ENCODE peak calls at places on chromosomes 5 and 9, in ten cellular contexts. U is AG08396; R is stimulated activated CD4-positive, alpha-beta T cell treated with anti-CD3 and anti-CD28 coated beads, Interleukin-1b, Interleukin-23, amount 100 ng/mL, for 4 hours; X is GM12891; E is fibroblast of the aortic adventitia; B is T-helper 1 cell; Z is NCI-H460; F is stimulated activated CD8-positive, alpha-beta memory T cell treated with anti-CD3 and anti-CD28 coated beads, Interleukin-4, amount 100 ng/mL, for 1 hour; G is activated gamma-delta T cell treated with anti-CD3 and anti-CD28 coated beads, Interleukin-2, amount 50 U/mL, for 16 hours; J is ovary. N is an unnamed sample.
A peak's percentile ranks its signal among the peaks of the same experiment; 100 is the strongest.

GRCh38 chr9:40884072-40884901 is 244.2 kb downstream of the FOXD4L6 start:
- DNase-seq in F (no peak), X (no peak), U (no peak), E (no peak), J (no peak), Z (no peak), G (no peak), R (no peak), B (peak; percentile 6), N (peak; percentile 15)

GRCh38 chr5:80406980-80407734 is 707 bp upstream of the ZFYVE16 start:
- DNase-seq in F (no peak), B (no peak), R (no peak), U (no peak), E (no peak), X (no peak), Z (no peak), J (peak; percentile 77), G (no peak), N (peak; percentile 16)

GRCh38 chr9:75200892-75201470 is 112.7 kb downstream of the OSTF1 start:
- DNase-seq in B (no peak), G (no peak), U (peak; percentile 18), E (peak; percentile 58), R (no peak), Z (peak; percentile 61), X (no peak), F (no peak), J (no peak), N (no peak)

GRCh38 chr5:179606071-179606909 is 17.2 kb downstream of the HNRNPH1 start:
- DNase-seq in F (no peak), B (no peak), Z (no peak), J (no peak), G (no peak), R (no peak), X (no peak), U (no peak), E (no peak), N (no peak)

GRCh38 chr5:124929000-124929399 is 182.6 kb upstream of the ZNF608 start:
- DNase-seq in Z (no peak), J (no peak), G (no peak), U (no peak), B (no peak), F (no peak), R (no peak), X (no peak), E (no peak), N (no peak)

GRCh38 chr5:87020099-87020934 is 247.4 kb upstream of the RASA1 start:
- DNase-seq in X (peak; percentile 24), U (peak; percentile 39), R (no peak), B (no peak), G (peak; percentile 4), F (peak; percentile 1), Z (no peak), J (no peak), E (peak; percentile 12), N (peak; percentile 27)

GRCh38 chr5:52995095-52995494 is 5.9 kb downstream of the ITGA2 start:
- DNase-seq in U (no peak), E (no peak), Z (no peak), F (no peak), R (no peak), X (no peak), B (no peak), G (no peak), J (no peak), N (no peak)

GRCh38 chr9:122463828-122464632 is 13.7 kb downstream of the OR1J1 start:
- DNase-seq in J (no peak), G (no peak), Z (peak; percentile 64), F (no peak), X (no peak), U (no peak), E (no peak), R (no peak), B (no peak), N (no peak)

GRCh38 chr9:93809204-93809940 is 145.8 kb downstream of the BARX1 start:
- DNase-seq in Z (no peak), J (no peak), G (no peak), E (no peak), X (no peak), B (no peak), U (no peak), R (no peak), F (no peak), N (no peak)

GRCh38 chr9:101705135-101705661 is 33.2 kb downstream of the GRIN3A start:
- DNase-seq in F (no peak), E (no peak), J (no peak), U (no peak), Z (peak; percentile 58), R (no peak), X (no peak), G (no peak), B (no peak), N (peak; percentile 19)

GRCh38 chr9:121286973-121287721 is 19.2 kb downstream of the GSN start:
- DNase-seq in J (peak; percentile 92), X (no peak), G (no peak), E (peak; percentile 96), F (no peak), R (no peak), B (no peak), Z (peak; percentile 91), U (peak; percentile 89), N (peak; percentile 87)

GRCh38 chr9:116990592-116990991 is 303.5 kb downstream of the TRIM32 start:
- DNase-seq in B (no peak), Z (no peak), U (no peak), G (no peak), R (no peak), E (no peak), J (no peak), X (no peak), F (no peak), N (no peak)

GRCh38 chr9:73437758-73438157 is 286.1 kb downstream of the ANXA1 start:
- DNase-seq in B (no peak), E (peak; percentile 2), U (no peak), F (no peak), X (no peak), Z (peak; percentile 11), J (no peak), G (no peak), R (no peak), N (no peak)

GRCh38 chr9:126146254-126147145 is 180.1 kb upstream of the MVB12B start:
- DNase-seq in J (peak; percentile 9), R (peak; percentile 5), G (no peak), F (no peak), Z (peak; percentile 20), X (peak; percentile 54), E (no peak), U (no peak), B (no peak), N (no peak)

GRCh38 chr5:54103871-54104270 is 206.5 kb downstream of the ARL15 start:
- DNase-seq in G (no peak), X (no peak), E (no peak), R (no peak), U (no peak), Z (no peak), F (no peak), B (no peak), J (no peak), N (no peak)

GRCh38 chr9:33431420-33431819 is 16.0 kb downstream of the AQP3 start:
- DNase-seq in Z (no peak), E (no peak), F (no peak), R (no peak), B (no peak), U (no peak), X (no peak), G (no peak), J (no peak), N (no peak)

GRCh38 chr5:123874600-123875201 is 362.7 kb downstream of the CSNK1G3 start:
- DNase-seq in X (no peak), R (no peak), E (peak; percentile 9), U (no peak), F (no peak), J (no peak), G (no peak), B (no peak), Z (no peak), N (no peak)

GRCh38 chr5:163705983-163706771 is 200.8 kb downstream of the MAT2B start:
- DNase-seq in B (no peak), F (no peak), R (no peak), X (no peak), Z (no peak), G (no peak), E (peak; percentile 71), J (no peak), U (peak; percentile 11), N (no peak)

GRCh38 chr9:121498150-121498486 is 1.5 kb downstream of the GGTA1 start:
- DNase-seq in X (peak; percentile 71), U (peak; percentile 82), Z (peak; percentile 71), F (no peak), J (peak; percentile 65), R (no peak), E (peak; percentile 71), B (no peak), G (peak; percentile 9), N (peak; percentile 34)

GRCh38 chr5:14292766-14293165 is 149.6 kb downstream of the TRIO start:
- DNase-seq in Z (no peak), B (no peak), U (no peak), F (no peak), E (no peak), X (no peak), G (no peak), R (no peak), J (no peak), N (no peak)

GRCh38 chr5:37915078-37915736 is 75.4 kb upstream of the GDNF start:
- DNase-seq in U (no peak), G (no peak), Z (no peak), B (no peak), F (no peak), J (no peak), R (no peak), X (no peak), E (no peak), N (no peak)

GRCh38 chr9:134863941-134864820 is 16.4 kb upstream of the FCN2 start:
- DNase-seq in X (no peak), B (no peak), R (no peak), J (peak; percentile 30), G (no peak), U (no peak), E (no peak), F (no peak), Z (no peak), N (peak; percentile 35)

GRCh38 chr5:107743357-107744000 is 72.7 kb upstream of the EFNA5 start:
- DNase-seq in U (peak; percentile 24), J (no peak), X (no peak), G (no peak), F (no peak), Z (no peak), E (peak; percentile 12), B (no peak), R (no peak), N (no peak)

GRCh38 chr9:135975834-135976233 is 14.7 kb upstream of the UBAC1 start:
- DNase-seq in U (no peak), F (no peak), R (no peak), Z (no peak), B (no peak), J (no peak), E (no peak), X (no peak), G (no peak), N (no peak)

GRCh38 chr5:73266925-73267775 is 94.2 kb downstream of the TMEM174 start:
- DNase-seq in E (peak; percentile 31), X (no peak), J (no peak), B (no peak), F (no peak), G (no peak), R (no peak), U (peak; percentile 56), Z (no peak), N (no peak)

GRCh38 chr5:171420429-171421231 is 1.2 kb downstream of the FGF18 start:
- DNase-seq in U (peak; percentile 84), Z (no peak), G (no peak), E (peak; percentile 95), J (peak; percentile 65), B (no peak), F (no peak), X (no peak), R (no peak), N (peak; percentile 90)

GRCh38 chr9:392103-392502 is 177.4 kb downstream of the DOCK8 start:
- DNase-seq in G (no peak), Z (no peak), U (no peak), F (no peak), R (no peak), E (no peak), B (no peak), X (no peak), J (no peak), N (no peak)

GRCh38 chr5:73496984-73497457 is 1.2 kb upstream of the BTF3 start:
- DNase-seq in J (no peak), Z (peak; percentile 80), F (no peak), R (no peak), U (peak; percentile 50), B (no peak), X (no peak), G (no peak), E (peak; percentile 76), N (no peak)